ENCODE peak calls at places on chromosomes 16 and 17, in six cellular contexts. G is SK-MEL-5; T is NCI-H1048; I is kidney tubule cell; V is activated CD4-positive, alpha-beta T cell treated with anti-CD3 and anti-CD28 coated beads, Interleukin-2, amount 10 ng/mL, durations not matched to agents 7 days and 5 days; X is GOT3. K is an unnamed sample.

GRCh38 chr17:68482576-68483001 is 25.3 kb upstream of the WIPI1 start:
- DNase-seq in V (no peak), I (no peak), T (no peak), G (no peak), X (no peak), K (no peak)

GRCh38 chr17:6676802-6677157 is 25.2 kb downstream of the C17orf100 start:
- DNase-seq in T (no peak), X (no peak), V (no peak), G (no peak), I (no peak), K (no peak)

GRCh38 chr16:54633943-54634362 is 296.7 kb upstream of the IRX5 start:
- DNase-seq in T (no peak), V (no peak), X (no peak), G (peak), I (peak), K (no peak)

GRCh38 chr16:79501446-79501845 is 99.1 kb downstream of the MAF start:
- DNase-seq in I (no peak), X (no peak), G (no peak), V (no peak), T (no peak), K (no peak)

GRCh38 chr16:70721202-70721963 is 35.5 kb upstream of the MTSS2 start:
- DNase-seq in I (no peak), X (no peak), G (no peak), T (no peak), V (no peak), K (no peak)

GRCh38 chr17:81241648-81242420 is 2.7 kb downstream of the NDUFAF8 start:
- DNase-seq in I (peak), V (peak), G (peak), T (no peak), X (no peak), K (no peak)

GRCh38 chr16:23317266-23317661 is 15.2 kb downstream of the SCNN1B start:
- DNase-seq in T (no peak), I (no peak), X (no peak), V (no peak), G (no peak), K (no peak)

GRCh38 chr16:20910781-20911321 is 10.3 kb downstream of the LYRM1 start:
- DNase-seq in X (no peak), G (no peak), V (no peak), T (no peak), I (peak), K (no peak)